ENCODE peak calls at places on chromosomes 16 and 17, in six cellular contexts. D is transverse colon, F is PC-9, L is pancreas, G is body of pancreas, I is A549. Q is an unnamed sample. For H3K4me1, the result is how much of the 10 kb centered on the place peaks cover.

GRCh38 chr17:79732804-79733691 is 2.3 kb downstream of the ENPP7 start:
- DNase-seq in F (no peak), L (no peak), G (no peak), D (peak), I (no peak), Q (peak)

GRCh38 chr16:48538746-48539484 is 71.1 kb downstream of the N4BP1 start:
- DNase-seq in G (peak), F (no peak), L (no peak), I (no peak), D (no peak), Q (no peak)

GRCh38 chr17:58344047-58344790 is 7.8 kb downstream of the SUPT4H1 start:
- DNase-seq in I (no peak), G (no peak), L (no peak), F (no peak), D (peak), Q (peak)

GRCh38 chr16:2206420-2206779 is 1.1 kb downstream of the MLST8 start:
- DNase-seq in I (no peak), G (no peak), F (no peak), L (no peak), D (no peak), Q (no peak)

GRCh38 chr16:78240459-78241222 is 141.2 kb downstream of the WWOX start:
- DNase-seq in D (no peak), F (peak), G (peak), L (peak), I (peak), Q (no peak)

GRCh38 chr17:32869345-32870026 is 7.4 kb downstream of the MYO1D start:
- DNase-seq in D (no peak), I (no peak), G (no peak), F (no peak), L (no peak), Q (no peak)

GRCh38 chr17:7989781-7990655 is 12.4 kb upstream of the GUCY2D start:
- DNase-seq in G (peak), I (peak), F (peak), D (peak), L (peak), Q (peak)

GRCh38 chr17:63571632-63572310 is 21.5 kb downstream of the DCAF7 start:
- DNase-seq in F (peak), L (no peak), D (no peak), G (no peak), I (no peak), Q (no peak)

GRCh38 chr17:31251618-31252328 is 45.3 kb downstream of the OMG start:
- DNase-seq in F (no peak), L (no peak), G (no peak), I (no peak), D (no peak), Q (no peak)

GRCh38 chr17:31249742-31250141 is 47.3 kb downstream of the OMG start:
- DNase-seq in D (no peak), I (no peak), G (no peak), F (no peak), L (no peak), Q (no peak)

GRCh38 chr17:31251075-31251474 is 46.0 kb downstream of the OMG start:
- DNase-seq in I (no peak), F (no peak), G (no peak), L (no peak), D (no peak), Q (no peak)

GRCh38 chr17:31250229-31250628 is 46.8 kb downstream of the OMG start:
- DNase-seq in F (no peak), L (no peak), I (no peak), D (no peak), G (no peak), Q (no peak)

DNA sequence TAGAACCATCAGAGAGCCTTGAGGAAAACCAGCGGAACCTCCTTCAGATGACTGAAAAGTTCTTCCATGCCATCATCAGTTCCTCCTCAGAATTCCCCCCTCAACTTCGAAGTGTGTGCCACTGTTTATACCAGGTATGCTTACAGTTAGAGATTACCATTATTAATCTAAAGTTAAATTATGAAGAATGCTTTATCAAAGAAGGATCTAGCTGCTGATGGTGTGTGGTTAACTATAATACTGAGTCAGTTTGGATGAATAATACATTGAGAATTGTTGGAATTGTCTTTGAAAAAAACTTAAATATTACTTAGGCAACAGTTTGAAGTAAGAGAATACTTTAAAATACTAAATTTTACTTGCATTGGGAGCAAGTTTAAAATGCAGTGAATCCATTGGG is 48.1 kb downstream of the OMG start:
- DNase-seq in I (no peak), G (no peak), D (no peak), F (peak), L (no peak), Q (no peak)
- H3K4me1 ChIP-seq in I (under half), G (under half), D (under half), F (under half), L (under half), Q (under half)

GRCh38 chr16:70417661-70418060 is 21.2 kb downstream of the ST3GAL2 start:
- DNase-seq in L (no peak), D (no peak), F (no peak), G (no peak), I (no peak), Q (no peak)
- H3K4me1 ChIP-seq in L (under half), D (under half), F (under half), G (under half), I (under half), Q (half or more)

DNA sequence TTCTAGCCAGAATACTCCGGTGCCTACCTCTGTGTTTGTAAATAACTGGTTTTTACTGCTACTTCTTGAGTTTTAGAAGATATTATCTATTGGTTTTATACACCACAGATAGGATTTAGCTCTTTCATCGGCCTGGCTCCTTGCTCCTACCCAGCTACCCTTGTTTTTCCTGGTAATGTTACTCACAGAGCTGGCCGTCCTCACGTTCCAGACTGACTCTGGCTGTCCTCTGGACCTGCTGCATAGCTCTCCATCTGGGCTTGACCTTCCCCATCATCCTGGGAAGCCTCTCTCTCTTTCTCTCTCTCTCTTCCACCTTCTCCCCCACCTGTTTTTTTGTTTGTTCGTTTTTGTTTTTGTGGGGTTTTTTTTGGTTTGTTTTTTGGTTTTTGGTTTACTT is 51.5 kb downstream of the MPRIP start:
- DNase-seq in F (no peak), G (no peak), I (no peak), L (no peak), D (no peak), Q (no peak)
- H3K4me1 ChIP-seq in F (under half), G (half or more), I (half or more), L (under half), D (under half), Q (under half)

GRCh38 chr17:795276-795675 is 13.1 kb downstream of the MRM3 start:
- DNase-seq in F (no peak), L (no peak), G (no peak), I (no peak), D (no peak), Q (no peak)

GRCh38 chr17:796609-797008 is 14.5 kb downstream of the MRM3 start:
- DNase-seq in G (no peak), F (no peak), I (no peak), D (no peak), L (no peak), Q (no peak)

GRCh38 chr17:795721-796120 is 13.6 kb downstream of the MRM3 start:
- DNase-seq in L (no peak), G (no peak), D (no peak), I (no peak), F (no peak), Q (no peak)

GRCh38 chr17:797236-797635 is 15.1 kb downstream of the MRM3 start:
- DNase-seq in F (no peak), D (no peak), L (no peak), I (no peak), G (no peak), Q (no peak)

DNA sequence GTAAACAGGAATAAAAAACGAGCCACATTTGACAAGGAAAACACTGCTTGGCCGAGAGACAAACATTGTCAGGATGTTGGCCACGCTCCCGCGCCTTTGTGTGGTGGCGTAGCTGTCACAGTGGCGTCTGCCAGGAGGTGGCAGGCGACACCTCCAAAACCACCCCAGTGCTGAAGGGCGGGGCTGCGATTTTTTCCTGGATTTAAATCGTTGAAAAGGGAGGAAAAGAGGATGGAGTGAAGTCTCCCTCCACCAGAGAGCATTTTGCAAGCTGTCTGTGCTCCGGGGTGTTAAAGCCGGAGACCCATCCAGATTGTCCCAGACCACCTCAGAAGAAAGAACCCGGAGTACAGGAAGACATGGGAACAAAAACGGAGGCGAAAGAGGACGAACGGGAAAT is 12.7 kb downstream of the MRM3 start:
- DNase-seq in I (peak), L (peak), F (peak), G (peak), D (peak), Q (no peak)
- H3K4me1 ChIP-seq in I (under half), L (under half), F (under half), G (under half), D (under half), Q (under half)

GRCh38 chr16:56988948-56989945 is at the start of gene NLRC5:
- DNase-seq in G (peak), F (peak), D (peak), L (peak), I (peak), Q (peak)
- H3K4me1 ChIP-seq in G (under half), F (under half), D (under half), L (under half), I (under half), Q (half or more)

GRCh38 chr16:89335803-89336485 is 118.4 kb downstream of the ZNF778 start:
- DNase-seq in L (no peak), D (no peak), F (no peak), G (peak), I (no peak), Q (no peak)
- H3K4me1 ChIP-seq in L (under half), D (under half), F (under half), G (under half), I (half or more), Q (under half)

DNA sequence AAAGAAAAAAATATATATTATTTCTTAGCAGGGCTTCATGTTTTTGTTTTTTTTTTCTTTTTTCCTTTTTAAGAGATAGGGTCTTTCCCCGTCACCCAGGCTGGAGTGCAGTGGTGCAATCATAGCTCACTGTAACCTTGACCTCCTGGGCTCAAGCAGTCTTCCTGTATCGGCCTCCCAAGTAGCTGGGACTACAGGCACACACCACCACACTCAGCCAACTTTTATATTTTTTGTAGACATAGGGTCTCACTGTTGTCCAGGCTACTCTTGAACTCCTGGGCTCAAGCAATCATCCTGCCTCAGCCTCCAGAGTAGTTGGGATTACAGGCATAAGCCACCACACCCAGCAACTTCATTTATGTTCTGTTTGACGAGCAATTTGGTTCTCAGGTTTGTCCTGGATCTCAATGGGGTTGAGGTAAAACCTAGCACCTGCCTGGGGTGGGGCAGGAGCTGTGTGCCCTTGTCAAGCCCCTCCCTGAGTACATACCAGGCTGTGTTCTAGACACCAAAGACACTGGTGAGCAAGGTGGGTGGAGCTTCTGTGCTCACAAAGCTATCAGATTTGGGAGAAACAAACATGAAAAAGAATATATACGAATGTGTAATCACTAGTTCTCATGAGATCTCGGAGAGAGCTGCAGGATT is 19.2 kb downstream of the GPT2 start:
- DNase-seq in I (no peak), L (no peak), F (no peak), D (peak), G (no peak), Q (no peak)
- H3K4me1 ChIP-seq in I (under half), L (under half), F (under half), D (under half), G (under half), Q (under half)